ENCODE peak calls at places on chromosomes 3 and 15, in six cellular contexts. A, E, I, N, F and K are unnamed samples.

GRCh38 chr15:78838480-78838879 is 27.2 kb upstream of the ADAMTS7 start:
- DNase-seq in A (no peak), E (no peak), I (no peak), N (no peak), F (no peak), K (no peak)

GRCh38 chr3:195240939-195241338 is 30.0 kb downstream of the XXYLT1 start:
- DNase-seq in A (no peak), E (no peak), I (peak), N (no peak), F (no peak), K (no peak)

GRCh38 chr15:67824900-67825879 is at the start of gene SKOR1:
- DNase-seq in A (no peak), E (peak), I (peak), N (no peak), F (peak), K (no peak)

GRCh38 chr3:31772781-31773180 is 208.3 kb downstream of the OSBPL10 start:
- DNase-seq in A (no peak), E (no peak), I (no peak), N (no peak), F (no peak), K (no peak)

GRCh38 chr3:111863942-111864341 is 4.9 kb downstream of the PHLDB2 start:
- DNase-seq in A (no peak), E (no peak), I (no peak), N (no peak), F (no peak), K (peak)

GRCh38 chr15:28861031-28861534 is 12.6 kb upstream of the GOLGA6L7 start:
- DNase-seq in A (peak), E (no peak), I (no peak), N (no peak), F (no peak), K (no peak)

GRCh38 chr3:123723527-123724168 is 138.8 kb upstream of the HACD2 start:
- DNase-seq in A (no peak), E (peak), I (no peak), N (peak), F (peak), K (peak)

GRCh38 chr3:143628971-143629370 is 219.3 kb downstream of the SLC9A9 start:
- DNase-seq in A (no peak), E (peak), I (no peak), N (no peak), F (no peak), K (peak)

GRCh38 chr15:20376872-20377271 is 164.7 kb downstream of the GOLGA6L6 start:
- DNase-seq in A (no peak), E (no peak), I (no peak), N (no peak), F (no peak), K (no peak)

GRCh38 chr3:189673535-189673934 is 42.3 kb downstream of the TP63 start:
- DNase-seq in A (no peak), E (no peak), I (no peak), N (no peak), F (no peak), K (no peak)

GRCh38 chr3:66472313-66473134 is 28.3 kb downstream of the LRIG1 start:
- DNase-seq in A (no peak), E (peak), I (no peak), N (peak), F (no peak), K (peak)

GRCh38 chr3:149936812-149937230 is 33.9 kb downstream of the PFN2 start:
- DNase-seq in A (no peak), E (peak), I (no peak), N (peak), F (peak), K (peak)

GRCh38 chr3:18062289-18063025 is 320.0 kb upstream of the TBC1D5 start:
- DNase-seq in A (peak), E (peak), I (no peak), N (peak), F (no peak), K (peak)

GRCh38 chr3:126454799-126455198 is 20.9 kb downstream of the ZXDC start:
- DNase-seq in A (no peak), E (peak), I (no peak), N (no peak), F (no peak), K (no peak)

GRCh38 chr3:29560031-29560430 is 279.2 kb downstream of the RBMS3 start:
- DNase-seq in A (no peak), E (no peak), I (no peak), N (no peak), F (no peak), K (no peak)

GRCh38 chr3:123338021-123338619 is 110.8 kb downstream of the ADCY5 start:
- DNase-seq in A (no peak), E (no peak), I (peak), N (no peak), F (no peak), K (no peak)

GRCh38 chr15:49620174-49620573 is 444 bp downstream of the FAM227B start:
- DNase-seq in A (no peak), E (no peak), I (no peak), N (no peak), F (no peak), K (no peak)

GRCh38 chr3:195197764-195198423 is 73.1 kb downstream of the XXYLT1 start:
- DNase-seq in A (peak), E (peak), I (no peak), N (peak), F (no peak), K (peak)

GRCh38 chr3:23760871-23761373 is 44.8 kb upstream of the UBE2E1 start:
- DNase-seq in A (no peak), E (no peak), I (no peak), N (no peak), F (no peak), K (no peak)

GRCh38 chr3:178060406-178060805 is 475.8 kb upstream of the KCNMB2 start:
- DNase-seq in A (peak), E (no peak), I (no peak), N (no peak), F (no peak), K (no peak)

GRCh38 chr3:61250784-61251173 is 473 bp downstream of the FHIT start:
- DNase-seq in A (no peak), E (no peak), I (peak), N (no peak), F (peak), K (no peak)

GRCh38 chr15:85485956-85486567 is 105.7 kb downstream of the AKAP13 start:
- DNase-seq in A (peak), E (peak), I (no peak), N (no peak), F (peak), K (peak)

GRCh38 chr15:70512772-70513362 is 250.5 kb downstream of the UACA start:
- DNase-seq in A (no peak), E (peak), I (no peak), N (peak), F (peak), K (peak)